ENCODE peak calls at places on chromosomes 11 and 22, in five cellular contexts. S, K, D, M and A are unnamed samples. For H3K4me1, the result is how much of the 10 kb centered on the place peaks cover.

GRCh38 chr22:49923445-49923844 is 5.0 kb downstream of the CRELD2 start:
- DNase-seq in S (no peak), K (no peak), D (no peak), M (no peak), A (no peak)

GRCh38 chr11:2528301-2529050 is 83.7 kb downstream of the KCNQ1 start:
- DNase-seq in S (peak), K (no peak), D (peak), M (no peak), A (peak)

GRCh38 chr11:44785856-44786606 is 59.3 kb downstream of the TSPAN18 start:
- DNase-seq in S (peak), K (peak), D (no peak), M (no peak), A (no peak)

GRCh38 chr22:27317156-27317555 is 484.4 kb downstream of the MN1 start:
- DNase-seq in S (peak), K (no peak), D (no peak), M (no peak), A (no peak)

GRCh38 chr11:35554491-35555237 is 29.2 kb upstream of the PAMR1 start:
- DNase-seq in S (no peak), K (peak), D (no peak), M (no peak), A (no peak)

GRCh38 chr22:45268167-45268957 is 16.4 kb upstream of the UPK3A start:
- DNase-seq in S (peak), K (peak), D (no peak), M (no peak), A (no peak)

GRCh38 chr22:32245042-32245441 is 10.1 kb downstream of the SLC5A4 start:
- DNase-seq in S (no peak), K (peak), D (no peak), M (no peak), A (no peak)

GRCh38 chr11:66768088-66768521 is 39.1 kb upstream of the SPTBN2 start:
- DNase-seq in S (no peak), K (peak), D (no peak), M (no peak), A (no peak)

GRCh38 chr11:2673871-2674471 is 25.8 kb downstream of the KCNQ1OT1 start:
- DNase-seq in S (peak), K (no peak), D (peak), M (no peak), A (no peak)

GRCh38 chr11:74520316-74520715 is 26.8 kb upstream of the LIPT2 start:
- DNase-seq in S (no peak), K (no peak), D (no peak), M (no peak), A (no peak)

GRCh38 chr11:74936087-74936486 is 12.8 kb downstream of the XRRA1 start:
- DNase-seq in S (no peak), K (no peak), D (no peak), M (no peak), A (no peak)

GRCh38 chr11:61163714-61164609 is 2.7 kb upstream of the VPS37C start:
- DNase-seq in S (no peak), K (no peak), D (peak), M (no peak), A (no peak)

GRCh38 chr11:22785251-22785650 is 44.4 kb downstream of the SVIP start:
- DNase-seq in S (no peak), K (no peak), D (no peak), M (no peak), A (no peak)

GRCh38 chr11:62359475-62359874 is 22.2 kb downstream of the ASRGL1 start:
- DNase-seq in S (no peak), K (no peak), D (no peak), M (no peak), A (no peak)

GRCh38 chr11:62353841-62354240 is 16.6 kb downstream of the ASRGL1 start:
- DNase-seq in S (no peak), K (no peak), D (no peak), M (peak), A (no peak)

GRCh38 chr11:62360685-62361084 is 23.4 kb downstream of the ASRGL1 start:
- DNase-seq in S (no peak), K (no peak), D (no peak), M (no peak), A (no peak)

GRCh38 chr11:62352355-62353336 is 15.4 kb downstream of the ASRGL1 start:
- DNase-seq in S (no peak), K (no peak), D (no peak), M (no peak), A (no peak)

GRCh38 chr11:62358273-62358672 is 21.0 kb downstream of the ASRGL1 start:
- DNase-seq in S (no peak), K (no peak), D (no peak), M (no peak), A (no peak)
- TF ChIP-seq CTCF in S (no peak), K (no peak), D (no peak), M (no peak), A (no peak)

GRCh38 chr11:94132823-94133408 is 4.3 kb downstream of the PANX1 start:
- DNase-seq in S (peak), K (no peak), D (no peak), M (no peak), A (no peak)

GRCh38 chr11:94132152-94132558 is 3.5 kb downstream of the PANX1 start:
- DNase-seq in S (peak), K (no peak), D (no peak), M (no peak), A (no peak)

GRCh38 chr11:94131363-94132115 is 2.9 kb downstream of the PANX1 start:
- DNase-seq in S (peak), K (no peak), D (peak), M (no peak), A (no peak)

GRCh38 chr11:94133752-94134151 is 5.1 kb downstream of the PANX1 start:
- DNase-seq in S (no peak), K (no peak), D (no peak), M (no peak), A (no peak)

GRCh38 chr11:94134651-94135512 is 6.2 kb downstream of the PANX1 start:
- DNase-seq in S (no peak), K (no peak), D (peak), M (peak), A (no peak)
- H3K4me1 ChIP-seq in S (under half), K (half or more), D (under half), M (under half), A (under half)

GRCh38 chr11:17846852-17847453 is 112.4 kb downstream of the KCNC1 start:
- DNase-seq in S (no peak), K (no peak), D (peak), M (no peak), A (no peak)
- TF ChIP-seq CTCF in S (peak), K (no peak), D (peak), M (no peak), A (peak)

DNA sequence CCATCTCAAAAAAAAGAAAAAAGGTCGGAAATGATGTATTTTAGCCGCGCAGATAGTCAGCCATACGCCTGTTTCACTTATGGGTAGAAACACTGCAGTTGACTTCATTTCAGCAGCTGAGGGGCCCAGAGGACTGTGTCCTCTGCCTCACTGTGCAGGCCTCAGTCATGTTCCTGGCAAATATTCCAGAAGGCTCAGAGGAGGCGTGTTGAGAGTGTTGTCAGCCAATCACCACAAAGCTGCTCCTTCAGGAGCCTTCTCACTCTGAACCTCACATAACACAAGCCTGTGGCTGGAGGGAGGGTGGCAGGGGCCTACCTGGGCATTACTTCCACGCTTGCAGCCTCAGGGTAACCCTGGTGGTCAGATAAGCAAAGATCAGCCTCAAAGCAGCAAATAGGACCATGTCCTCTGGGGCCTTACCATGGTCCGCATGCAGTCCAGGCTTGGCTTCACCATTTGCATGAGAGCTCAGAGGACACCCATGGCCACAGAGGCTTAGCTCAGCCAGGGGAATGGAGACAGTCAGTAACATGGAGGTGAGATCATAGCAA is 17.3 kb upstream of the TREH start:
- DNase-seq in S (peak), K (no peak), D (no peak), M (no peak), A (no peak)
- H3K4me1 ChIP-seq in S (under half), K (under half), D (under half), M (under half), A (under half)